ENCODE peak calls at places on chromosomes 7 and 10, in six cellular contexts. N, I, T, Q, P and L are unnamed samples.
A peak's percentile ranks its signal among the peaks of the same experiment; 100 is the strongest.

GRCh38 chr10:102152545-102152890 is 329 bp downstream of the NOLC1 start:
- DNase-seq in I (peak; percentile 53), N (peak; percentile 15), T (no peak), P (no peak), Q (peak; percentile 27), L (no peak)

GRCh38 chr7:7736671-7737070 is 18.3 kb upstream of the RPA3 start:
- DNase-seq in I (no peak), P (no peak), T (no peak), N (no peak), Q (no peak), L (no peak)

GRCh38 chr7:133931053-133931452 is 196.1 kb upstream of the LRGUK start:
- DNase-seq in P (no peak), I (peak; percentile 44), T (no peak), N (no peak), Q (no peak), L (no peak)

GRCh38 chr7:141202540-141202939 is 128.7 kb downstream of the TMEM178B start:
- DNase-seq in N (peak; percentile 19), T (no peak), P (no peak), Q (no peak), I (no peak), L (no peak)

GRCh38 chr10:7409045-7409731 is 1.6 kb downstream of the SFMBT2 start:
- DNase-seq in N (peak; percentile 28), Q (peak; percentile 39), I (peak; percentile 53), P (no peak), T (no peak), L (no peak)

GRCh38 chr7:40232242-40232929 is 97.6 kb downstream of the SUGCT start:
- DNase-seq in Q (peak; percentile 85), N (peak; percentile 23), P (no peak), T (no peak), I (peak; percentile 82), L (peak; percentile 40)

GRCh38 chr10:20004087-20004523 is 187.9 kb downstream of the PLXDC2 start:
- DNase-seq in Q (peak; percentile 74), T (peak; percentile 25), I (no peak), N (peak; percentile 62), P (no peak), L (no peak)

GRCh38 chr7:79293655-79294142 is 159.8 kb downstream of the MAGI2 start:
- DNase-seq in Q (no peak), I (peak; percentile 70), N (no peak), T (peak; percentile 18), P (no peak), L (no peak)

GRCh38 chr7:44094365-44094764 is 9.8 kb upstream of the AEBP1 start:
- DNase-seq in P (no peak), T (no peak), Q (no peak), N (no peak), I (no peak), L (no peak)

GRCh38 chr10:4383683-4384082 is 442.3 kb upstream of the AKR1E2 start:
- DNase-seq in P (no peak), N (no peak), Q (peak; percentile 30), T (no peak), I (peak; percentile 50), L (no peak)

GRCh38 chr7:154591544-154591943 is 411.4 kb downstream of the PAXIP1 start:
- DNase-seq in I (no peak), T (no peak), N (no peak), P (no peak), Q (no peak), L (no peak)

GRCh38 chr7:100127866-100128601 is 1.3 kb downstream of the MBLAC1 start:
- DNase-seq in Q (peak; percentile 15), I (peak; percentile 37), N (no peak), T (peak; percentile 26), P (no peak), L (no peak)

GRCh38 chr7:96093435-96093834 is 228.5 kb downstream of the SLC25A13 start:
- DNase-seq in P (no peak), T (no peak), N (no peak), Q (peak; percentile 35), I (peak; percentile 69), L (no peak)

GRCh38 chr7:13321321-13321720 is 633.9 kb downstream of the ARL4A start:
- DNase-seq in I (peak; percentile 3), P (no peak), T (no peak), Q (no peak), N (no peak), L (peak; percentile 26)

GRCh38 chr7:154640266-154640865 is 362.6 kb downstream of the PAXIP1 start:
- DNase-seq in T (no peak), Q (no peak), I (no peak), P (no peak), N (no peak), L (no peak)

GRCh38 chr7:102236592-102237287 is 49.9 kb upstream of the SH2B2 start:
- DNase-seq in I (peak; percentile 80), Q (peak; percentile 73), T (peak; percentile 72), N (peak; percentile 62), P (peak; percentile 49), L (no peak)
- TF ChIP-seq CTCF in I (peak; percentile 77), Q (peak; percentile 80), T (peak; percentile 79), N (peak; percentile 82), P (peak; percentile 89), L (peak; percentile 87)

GRCh38 chr7:34675749-34676374 is 17.8 kb downstream of the NPSR1 start:
- DNase-seq in P (no peak), T (peak; percentile 13), N (no peak), I (peak; percentile 5), Q (peak; percentile 20), L (no peak)
- TF ChIP-seq CTCF in P (peak; percentile 75), T (peak; percentile 27), N (peak; percentile 8), I (peak; percentile 58), Q (peak; percentile 57), L (peak; percentile 79)

DNA sequence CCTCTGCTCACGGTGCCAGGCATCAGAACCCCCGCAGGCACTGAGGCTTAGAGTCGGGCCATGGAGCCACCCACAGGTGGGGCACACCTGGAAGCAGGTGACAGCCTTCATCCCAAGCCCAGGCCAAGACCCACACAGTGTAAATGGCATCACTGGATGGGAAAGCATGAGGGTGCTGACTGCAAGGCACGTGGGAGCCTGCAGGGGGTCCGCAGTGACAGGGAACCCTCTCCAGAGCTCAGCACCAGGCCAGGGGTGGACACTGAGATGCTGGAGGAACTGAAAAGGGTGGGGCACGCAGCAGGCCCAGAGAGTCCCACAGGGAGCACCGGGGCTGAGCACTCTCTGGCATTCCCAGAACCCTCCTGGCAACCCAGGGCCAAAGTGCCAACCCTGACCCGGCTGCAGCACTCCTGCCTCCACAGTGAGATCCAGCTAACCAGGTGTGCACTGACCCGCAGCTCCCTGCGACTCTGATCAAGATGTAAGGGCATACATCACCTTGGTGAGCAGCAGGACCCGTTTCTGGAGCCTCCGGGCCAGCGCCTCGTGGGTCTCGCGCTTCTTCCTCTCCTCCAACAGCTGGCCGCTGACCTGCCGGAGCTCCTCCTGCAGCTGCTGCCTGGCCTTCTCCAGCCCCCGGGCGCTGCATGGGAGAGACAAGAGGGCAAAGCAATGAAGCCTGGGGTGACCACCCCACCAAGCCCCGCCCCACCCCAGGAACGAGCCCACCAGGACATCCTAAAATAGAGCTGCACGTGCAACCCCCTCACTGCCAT is 163.9 kb downstream of the MAD1L1 start:
- DNase-seq in I (no peak), P (no peak), N (no peak), T (no peak), Q (no peak), L (no peak)
- TF ChIP-seq CTCF in I (no peak), P (no peak), N (no peak), T (no peak), Q (no peak), L (no peak)

GRCh38 chr10:79067241-79068202 is 1.2 kb upstream of the ZMIZ1 start:
- DNase-seq in P (peak; percentile 94), Q (peak; percentile 95), T (peak; percentile 86), I (peak; percentile 95), N (peak; percentile 93), L (no peak)
- TF ChIP-seq CTCF in P (peak; percentile 31), Q (no peak), T (peak; percentile 7), I (peak; percentile 14), N (peak; percentile 16), L (peak; percentile 46)

GRCh38 chr10:77836299-77836820 is 90.2 kb downstream of the DLG5 start:
- DNase-seq in P (no peak), T (no peak), N (peak; percentile 45), Q (peak; percentile 42), I (peak; percentile 65), L (peak; percentile 90)
- TF ChIP-seq CTCF in P (no peak), T (no peak), N (no peak), Q (no peak), I (no peak), L (peak; percentile 5)

DNA sequence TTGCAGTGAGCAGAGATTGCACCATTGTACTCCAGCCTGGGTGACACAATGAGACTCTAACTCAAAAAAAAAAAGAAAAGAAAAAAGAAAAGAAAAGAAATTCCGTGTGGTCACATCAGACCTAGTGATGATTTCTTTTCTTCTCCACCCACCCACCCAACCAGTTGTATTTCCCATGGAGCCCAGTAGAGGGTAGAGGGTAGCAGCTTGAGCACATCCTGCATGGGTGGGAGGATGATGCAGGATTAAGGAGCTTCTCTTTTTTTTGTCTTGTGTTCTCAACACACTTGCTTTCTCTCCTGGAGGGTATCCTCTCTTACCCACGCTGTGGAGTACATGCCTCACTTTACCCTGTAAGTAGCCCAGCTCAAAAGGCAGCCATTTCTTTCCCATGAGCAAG is 118.6 kb upstream of the CARD11 start:
- DNase-seq in P (no peak), N (no peak), I (no peak), T (no peak), Q (peak; percentile 26), L (no peak)
- TF ChIP-seq CTCF in P (no peak), N (no peak), I (no peak), T (no peak), Q (peak; percentile 32), L (no peak)

DNA sequence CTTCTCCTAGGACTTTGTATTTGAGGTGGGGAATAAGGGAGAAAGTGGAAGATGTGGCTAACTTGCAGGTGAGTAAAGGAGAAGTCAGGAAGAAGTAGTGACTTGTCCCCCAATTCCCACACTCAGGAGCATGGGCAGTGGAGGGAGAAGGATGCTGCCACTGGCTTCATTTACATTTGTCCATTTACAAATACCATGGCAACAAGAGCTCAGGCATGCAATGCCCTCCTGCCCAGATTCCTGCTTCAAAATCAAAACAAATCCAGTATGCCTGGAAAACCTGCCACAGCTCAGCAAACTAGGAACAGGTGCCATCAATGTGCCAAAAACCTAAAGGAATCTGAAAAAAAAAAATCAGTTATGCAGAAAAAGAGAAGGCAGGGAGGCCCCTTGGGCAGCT is 139.9 kb downstream of the KCNMA1 start:
- DNase-seq in T (no peak), N (no peak), P (no peak), Q (no peak), I (no peak), L (no peak)
- TF ChIP-seq CTCF in T (no peak), N (no peak), P (no peak), Q (no peak), I (no peak), L (no peak)